ENCODE peak calls at places on chromosomes 5 and 9, in four cellular contexts. K, W, N and P are unnamed samples.

GRCh38 chr9:36112516-36112915 is 24.0 kb upstream of the GLIPR2 start:
- DNase-seq in N (no peak), K (no peak), W (no peak), P (no peak)

GRCh38 chr5:59506285-59506877 is 387.1 kb downstream of the PDE4D start:
- DNase-seq in N (peak), K (peak), W (no peak), P (no peak)

GRCh38 chr5:1521671-1522600 is 1.8 kb downstream of the LPCAT1 start:
- DNase-seq in W (peak), K (peak), N (peak), P (peak)

GRCh38 chr9:18327106-18327505 is 146.8 kb upstream of the ADAMTSL1 start:
- DNase-seq in K (peak), N (peak), W (no peak), P (no peak)

GRCh38 chr9:137372693-137373610 is 50.0 kb downstream of the EXD3 start:
- DNase-seq in N (no peak), K (no peak), W (no peak), P (no peak)

GRCh38 chr5:154285661-154286408 is 95.3 kb downstream of the GALNT10 start:
- DNase-seq in W (no peak), K (no peak), N (peak), P (no peak)

GRCh38 chr9:126891676-126892075 is 22.9 kb upstream of the RALGPS1 start:
- DNase-seq in W (no peak), N (no peak), K (no peak), P (no peak)

GRCh38 chr9:18238254-18238653 is 235.7 kb upstream of the ADAMTSL1 start:
- DNase-seq in K (peak), W (no peak), N (peak), P (no peak)

GRCh38 chr9:92482336-92482735 is at the start of gene ASPN:
- DNase-seq in K (peak), W (no peak), N (peak), P (no peak)

GRCh38 chr5:91151947-91152346 is 231.2 kb downstream of the ARRDC3 start:
- DNase-seq in N (peak), K (peak), W (peak), P (peak)

GRCh38 chr5:143142596-143143435 is 260.7 kb downstream of the NR3C1 start:
- DNase-seq in W (peak), K (no peak), N (peak), P (peak)

GRCh38 chr5:132756542-132756941 is 9.3 kb downstream of the CCNI2 start:
- DNase-seq in K (no peak), W (no peak), N (no peak), P (no peak)

GRCh38 chr9:113687680-113688371 is 188.3 kb upstream of the ZNF618 start:
- DNase-seq in W (peak), K (no peak), N (no peak), P (no peak)

GRCh38 chr5:122142480-122142879 is 13.1 kb downstream of the ZNF474 start:
- DNase-seq in W (no peak), N (peak), K (peak), P (no peak)

GRCh38 chr5:75656311-75657003 is 45.2 kb downstream of the ANKDD1B start:
- DNase-seq in W (no peak), K (peak), N (peak), P (no peak)

GRCh38 chr9:37325778-37326177 is 96.7 kb upstream of the GRHPR start:
- DNase-seq in N (peak), W (no peak), K (peak), P (no peak)

GRCh38 chr5:78912085-78912771 is 72.9 kb downstream of the ARSB start:
- DNase-seq in N (no peak), W (no peak), K (peak), P (no peak)

GRCh38 chr9:98851730-98852462 is 44.4 kb downstream of the GALNT12 start:
- DNase-seq in W (no peak), K (no peak), N (no peak), P (no peak)

GRCh38 chr9:105842023-105842644 is 147.8 kb downstream of the TMEM38B start:
- DNase-seq in W (no peak), N (peak), K (peak), P (no peak)

GRCh38 chr5:81389015-81389414 is 4.9 kb downstream of the ACOT12 start:
- DNase-seq in W (no peak), K (no peak), N (no peak), P (no peak)

GRCh38 chr9:112000743-112001142 is 104.1 kb downstream of the UGCG start:
- DNase-seq in K (no peak), W (no peak), N (no peak), P (no peak)

GRCh38 chr5:52419357-52419756 is 368.4 kb upstream of the ITGA1 start:
- DNase-seq in W (no peak), N (no peak), K (no peak), P (no peak)

GRCh38 chr5:160744253-160745112 is 107.5 kb downstream of the ATP10B start:
- DNase-seq in W (no peak), K (no peak), N (no peak), P (no peak)

GRCh38 chr9:85713897-85714296 is 27.9 kb downstream of the AGTPBP1 start:
- DNase-seq in K (no peak), N (no peak), W (no peak), P (no peak)

GRCh38 chr5:71757590-71758543 is 38.8 kb downstream of the CARTPT start:
- DNase-seq in N (peak), W (peak), K (peak), P (peak)

GRCh38 chr5:1959231-1959630 is 76.5 kb upstream of the IRX4 start:
- DNase-seq in W (no peak), N (no peak), K (no peak), P (no peak)